ENCODE peak calls at places on chromosome 11, in four cellular contexts. One of them, this sample, is unnamed.

GRCh38 chr11:70073188-70073817 is 4.8 kb upstream of the ANO1 start:
- DNase-seq in NB4: no peak
- DNase-seq in upper lobe of left lung: peak
- DNase-seq in choroid plexus epithelial cell: peak
- DNase-seq in this sample: no peak

GRCh38 chr11:130600139-130600538 is 151.7 kb downstream of the ADAMTS15 start:
- DNase-seq in upper lobe of left lung: no peak
- DNase-seq in NB4: no peak
- DNase-seq in choroid plexus epithelial cell: peak
- DNase-seq in this sample: no peak

GRCh38 chr11:66417000-66417399 is 3.8 kb upstream of the NPAS4 start:
- DNase-seq in NB4: no peak
- DNase-seq in upper lobe of left lung: no peak
- DNase-seq in choroid plexus epithelial cell: no peak
- DNase-seq in this sample: no peak

GRCh38 chr11:47494996-47495855 is 46.3 kb upstream of the RAPSN start:
- DNase-seq in upper lobe of left lung: no peak
- DNase-seq in choroid plexus epithelial cell: peak
- DNase-seq in NB4: no peak
- DNase-seq in this sample: no peak

GRCh38 chr11:132312161-132312560 is 941.7 kb downstream of the NTM start:
- DNase-seq in NB4: peak
- DNase-seq in upper lobe of left lung: no peak
- DNase-seq in choroid plexus epithelial cell: peak
- DNase-seq in this sample: peak

GRCh38 chr11:117572671-117573070 is 224.3 kb downstream of the DSCAML1 start:
- DNase-seq in NB4: no peak
- DNase-seq in upper lobe of left lung: no peak
- DNase-seq in choroid plexus epithelial cell: no peak
- DNase-seq in this sample: no peak

GRCh38 chr11:47617417-47617809 is 23.2 kb upstream of the C1QTNF4 start:
- DNase-seq in upper lobe of left lung: no peak
- DNase-seq in choroid plexus epithelial cell: peak
- DNase-seq in NB4: no peak
- DNase-seq in this sample: no peak

GRCh38 chr11:9077164-9077563 is 14.2 kb downstream of the SCUBE2 start:
- DNase-seq in choroid plexus epithelial cell: no peak
- DNase-seq in NB4: no peak
- DNase-seq in upper lobe of left lung: no peak
- DNase-seq in this sample: no peak

GRCh38 chr11:111696556-111696955 is 69.6 kb downstream of the PPP2R1B start:
- DNase-seq in upper lobe of left lung: no peak
- DNase-seq in NB4: no peak
- DNase-seq in choroid plexus epithelial cell: peak
- DNase-seq in this sample: peak

GRCh38 chr11:114080219-114080618 is 20.7 kb downstream of the ZBTB16 start:
- DNase-seq in upper lobe of left lung: peak
- DNase-seq in NB4: peak
- DNase-seq in choroid plexus epithelial cell: peak
- DNase-seq in this sample: peak

GRCh38 chr11:35014352-35014751 is 97.9 kb downstream of the PDHX start:
- DNase-seq in upper lobe of left lung: no peak
- DNase-seq in choroid plexus epithelial cell: peak
- DNase-seq in NB4: no peak
- DNase-seq in this sample: peak

GRCh38 chr11:57427692-57428082 is 766 bp upstream of the SLC43A3 start:
- DNase-seq in NB4: no peak
- DNase-seq in choroid plexus epithelial cell: no peak
- DNase-seq in upper lobe of left lung: peak
- DNase-seq in this sample: peak

GRCh38 chr11:73171762-73172161 is 29.6 kb upstream of the FCHSD2 start:
- DNase-seq in upper lobe of left lung: no peak
- DNase-seq in choroid plexus epithelial cell: no peak
- DNase-seq in NB4: no peak
- DNase-seq in this sample: peak

GRCh38 chr11:1397862-1398505 is 8.2 kb downstream of the BRSK2 start:
- DNase-seq in upper lobe of left lung: no peak
- DNase-seq in choroid plexus epithelial cell: no peak
- DNase-seq in NB4: no peak
- DNase-seq in this sample: no peak

GRCh38 chr11:108929241-108929640 is 264.4 kb downstream of the DDX10 start:
- DNase-seq in choroid plexus epithelial cell: peak
- DNase-seq in NB4: no peak
- DNase-seq in upper lobe of left lung: no peak
- DNase-seq in this sample: peak

GRCh38 chr11:102837646-102838045 is 5.8 kb downstream of the MMP3 start:
- DNase-seq in NB4: no peak
- DNase-seq in choroid plexus epithelial cell: no peak
- DNase-seq in upper lobe of left lung: no peak
- DNase-seq in this sample: no peak

GRCh38 chr11:46239801-46240061 is 37.7 kb upstream of the CREB3L1 start:
- DNase-seq in upper lobe of left lung: no peak
- DNase-seq in choroid plexus epithelial cell: no peak
- DNase-seq in NB4: no peak
- DNase-seq in this sample: peak

GRCh38 chr11:95132956-95133355 is 43.3 kb downstream of the ENDOD1 start:
- DNase-seq in NB4: no peak
- DNase-seq in upper lobe of left lung: no peak
- DNase-seq in choroid plexus epithelial cell: no peak
- DNase-seq in this sample: peak

GRCh38 chr11:119361056-119361787 is 14.7 kb upstream of the MFRP start:
- DNase-seq in choroid plexus epithelial cell: peak
- DNase-seq in NB4: peak
- DNase-seq in upper lobe of left lung: peak
- DNase-seq in this sample: peak

GRCh38 chr11:72848846-72849466 is 34.7 kb downstream of the ATG16L2 start:
- DNase-seq in NB4: peak
- DNase-seq in choroid plexus epithelial cell: peak
- DNase-seq in upper lobe of left lung: no peak
- DNase-seq in this sample: peak

GRCh38 chr11:3807856-3808845 is at the start of gene PGAP2:
- DNase-seq in NB4: peak
- DNase-seq in choroid plexus epithelial cell: peak
- DNase-seq in upper lobe of left lung: peak
- DNase-seq in this sample: peak

GRCh38 chr11:74701351-74701750 is 29.9 kb downstream of the CHRDL2 start:
- DNase-seq in choroid plexus epithelial cell: peak
- DNase-seq in upper lobe of left lung: no peak
- DNase-seq in NB4: peak
- DNase-seq in this sample: no peak

GRCh38 chr11:46895821-46896220 is 22.5 kb downstream of the LRP4 start:
- DNase-seq in NB4: no peak
- DNase-seq in choroid plexus epithelial cell: no peak
- DNase-seq in upper lobe of left lung: peak
- DNase-seq in this sample: no peak

GRCh38 chr11:5600374-5600851 is 4.0 kb downstream of the TRIM6 start:
- DNase-seq in upper lobe of left lung: peak
- DNase-seq in choroid plexus epithelial cell: peak
- DNase-seq in NB4: peak
- DNase-seq in this sample: peak

GRCh38 chr11:114216804-114217195 is 79.4 kb upstream of the NNMT start:
- DNase-seq in choroid plexus epithelial cell: no peak
- DNase-seq in upper lobe of left lung: no peak
- DNase-seq in NB4: no peak
- DNase-seq in this sample: no peak

GRCh38 chr11:125494033-125494364 is 2.1 kb downstream of the FEZ1 start:
- DNase-seq in choroid plexus epithelial cell: no peak
- DNase-seq in upper lobe of left lung: no peak
- DNase-seq in NB4: no peak
- DNase-seq in this sample: no peak

GRCh38 chr11:36385121-36385530 is 89.0 kb downstream of the PRR5L start:
- DNase-seq in NB4: no peak
- DNase-seq in upper lobe of left lung: no peak
- DNase-seq in choroid plexus epithelial cell: peak
- DNase-seq in this sample: peak

GRCh38 chr11:29916040-29916439 is 100.8 kb downstream of the KCNA4 start:
- DNase-seq in upper lobe of left lung: no peak
- DNase-seq in choroid plexus epithelial cell: no peak
- DNase-seq in NB4: no peak
- DNase-seq in this sample: no peak

GRCh38 chr11:70462818-70463477 is 64.6 kb downstream of the CTTN start:
- DNase-seq in upper lobe of left lung: no peak
- DNase-seq in choroid plexus epithelial cell: no peak
- DNase-seq in NB4: peak
- DNase-seq in this sample: no peak

GRCh38 chr11:31974737-31975136 is 116.1 kb upstream of the RCN1 start:
- DNase-seq in upper lobe of left lung: no peak
- DNase-seq in NB4: no peak
- DNase-seq in choroid plexus epithelial cell: peak
- DNase-seq in this sample: peak

GRCh38 chr11:62575156-62575555 is 1.5 kb upstream of the EEF1G start:
- DNase-seq in NB4: no peak
- DNase-seq in choroid plexus epithelial cell: no peak
- DNase-seq in upper lobe of left lung: no peak
- DNase-seq in this sample: no peak

DNA sequence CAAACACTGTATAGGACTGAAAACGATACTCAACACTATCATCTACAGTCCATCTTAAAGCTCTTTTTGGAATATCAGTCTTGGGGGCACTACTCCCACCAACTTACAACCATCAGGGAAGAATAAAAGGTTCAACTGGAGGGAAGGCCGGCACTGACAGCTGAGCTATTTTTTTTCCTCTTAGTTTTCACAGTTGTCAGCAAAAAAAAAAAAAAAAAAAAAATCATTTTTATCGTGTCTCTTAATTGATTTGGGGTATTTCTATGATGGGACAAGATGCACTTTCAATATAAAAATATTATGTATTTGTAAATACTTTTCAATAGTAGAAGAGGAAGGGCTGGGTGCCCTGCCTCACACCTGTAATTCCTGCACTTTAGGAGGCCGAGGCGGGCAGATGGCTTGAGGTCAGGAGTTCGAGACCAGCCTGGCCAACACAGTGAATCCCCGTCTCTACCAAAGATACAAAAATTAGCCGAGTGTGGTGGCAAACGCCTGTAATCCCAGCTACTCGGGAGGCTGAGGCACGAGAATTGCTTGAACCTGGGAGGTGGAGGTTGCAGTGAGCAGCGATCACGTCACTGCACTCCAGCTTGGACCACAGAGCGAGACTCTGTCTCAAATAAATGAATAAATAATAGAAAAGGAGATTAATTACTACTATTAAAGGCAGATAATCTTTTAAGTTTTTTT is 1.5 kb downstream of the KIF18A start:
- DNase-seq in choroid plexus epithelial cell: no peak
- DNase-seq in upper lobe of left lung: no peak
- DNase-seq in NB4: no peak
- DNase-seq in this sample: no peak
- H3K4me3 ChIP-seq in choroid plexus epithelial cell: peak
- H3K4me3 ChIP-seq in upper lobe of left lung: peak
- H3K4me3 ChIP-seq in NB4: peak
- H3K4me3 ChIP-seq in this sample: peak

GRCh38 chr11:87281496-87281895 is 243.8 kb downstream of the TMEM135 start:
- DNase-seq in choroid plexus epithelial cell: peak
- DNase-seq in upper lobe of left lung: no peak
- DNase-seq in NB4: peak
- DNase-seq in this sample: peak
- TF ChIP-seq CTCF in choroid plexus epithelial cell: peak
- TF ChIP-seq CTCF in upper lobe of left lung: no peak
- TF ChIP-seq CTCF in NB4: no peak
- TF ChIP-seq CTCF in this sample: peak

GRCh38 chr11:76444384-76445121 is at the start of gene EMSY:
- DNase-seq in NB4: peak
- DNase-seq in upper lobe of left lung: peak
- DNase-seq in choroid plexus epithelial cell: peak
- DNase-seq in this sample: peak

GRCh38 chr11:76444065-76444383 is 794 bp upstream of the EMSY start:
- DNase-seq in upper lobe of left lung: no peak
- DNase-seq in NB4: no peak
- DNase-seq in choroid plexus epithelial cell: no peak
- DNase-seq in this sample: no peak

GRCh38 chr11:76445122-76446084 is 585 bp downstream of the EMSY start:
- DNase-seq in choroid plexus epithelial cell: peak
- DNase-seq in upper lobe of left lung: peak
- DNase-seq in NB4: peak
- DNase-seq in this sample: peak

GRCh38 chr11:76448506-76448905 is 3.7 kb downstream of the EMSY start:
- DNase-seq in choroid plexus epithelial cell: no peak
- DNase-seq in NB4: no peak
- DNase-seq in upper lobe of left lung: no peak
- DNase-seq in this sample: no peak

DNA sequence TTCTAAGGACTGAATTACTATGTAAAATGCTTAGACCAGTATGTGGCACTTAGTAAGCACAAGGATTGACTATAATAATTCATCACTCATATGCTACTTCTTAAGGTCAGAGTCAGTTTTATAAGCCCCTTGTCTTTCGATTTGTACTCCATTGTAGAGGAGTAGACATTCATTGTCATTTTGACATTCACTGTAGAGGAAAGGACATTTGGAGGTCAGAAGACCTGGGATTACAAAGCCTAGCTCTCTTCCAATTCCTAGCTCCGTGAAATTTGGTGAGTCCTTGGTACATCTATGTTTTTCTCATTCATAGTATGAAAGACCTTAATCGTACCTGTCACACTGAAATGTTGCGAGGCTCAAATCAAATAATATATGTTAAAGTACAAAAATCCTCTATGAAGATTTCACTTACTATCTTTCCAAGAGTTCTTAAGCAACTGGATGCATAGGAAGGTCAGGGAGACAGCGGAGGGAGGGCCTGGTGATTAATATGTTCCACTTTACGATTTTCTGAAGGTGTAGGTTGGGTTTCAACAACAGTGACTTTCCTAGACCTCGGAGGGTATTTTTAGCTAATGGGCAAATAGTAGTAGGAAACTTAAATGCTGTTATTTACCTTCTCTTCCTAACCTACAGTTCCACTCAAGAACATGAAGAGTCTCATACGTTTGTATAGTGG is 1.4 kb upstream of the EMSY start:
- DNase-seq in choroid plexus epithelial cell: peak
- DNase-seq in NB4: peak
- DNase-seq in upper lobe of left lung: no peak
- DNase-seq in this sample: peak
- H3K4me3 ChIP-seq in choroid plexus epithelial cell: peak
- H3K4me3 ChIP-seq in NB4: peak
- H3K4me3 ChIP-seq in upper lobe of left lung: peak
- H3K4me3 ChIP-seq in this sample: peak

DNA sequence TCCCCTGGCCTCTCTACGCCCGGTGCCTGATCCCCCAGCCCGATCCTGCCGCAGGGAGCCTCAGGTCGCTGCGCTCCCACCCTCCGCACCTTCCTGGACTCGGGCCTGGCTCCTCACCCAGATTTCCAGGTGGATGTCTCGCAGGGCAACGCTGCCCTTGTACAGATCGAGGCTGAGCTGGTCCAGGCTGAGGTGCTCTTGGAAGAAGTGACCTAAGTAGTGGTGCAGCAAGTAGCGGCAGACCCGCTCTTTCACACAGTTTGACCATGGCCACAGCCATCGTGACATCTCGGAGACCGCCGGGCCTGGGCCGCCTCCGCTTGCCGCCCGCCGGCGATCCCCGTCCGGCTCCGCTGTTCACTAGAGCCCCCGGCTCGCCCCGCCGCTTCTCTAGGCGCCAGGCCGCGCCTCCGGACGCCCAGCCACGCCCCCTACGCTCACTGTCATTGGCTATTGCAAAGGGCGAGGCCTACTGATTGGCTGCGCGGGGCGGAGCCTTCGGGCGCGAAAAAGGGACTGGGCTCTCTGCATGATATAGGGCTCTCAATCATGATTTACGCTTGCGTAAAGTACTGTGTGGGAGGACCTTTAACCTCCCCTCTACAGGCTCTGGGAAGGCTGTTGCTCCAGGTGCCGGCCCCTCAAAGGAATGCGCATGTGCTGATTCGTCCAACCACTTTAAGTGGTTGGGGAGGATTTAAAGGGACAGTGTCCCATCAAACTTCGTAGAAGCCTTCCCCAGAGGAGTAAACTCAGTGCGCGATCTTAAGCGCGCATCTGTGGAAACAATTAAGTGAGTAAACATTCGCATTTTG is at the start of gene ATG2A:
- DNase-seq in upper lobe of left lung: peak
- DNase-seq in choroid plexus epithelial cell: peak
- DNase-seq in NB4: peak
- DNase-seq in this sample: peak
- TF ChIP-seq CTCF in upper lobe of left lung: peak
- TF ChIP-seq CTCF in choroid plexus epithelial cell: no peak
- TF ChIP-seq CTCF in NB4: no peak
- TF ChIP-seq CTCF in this sample: no peak